ENCODE peak calls at places on chromosomes 2 and 18, in ten cellular contexts. J is GM23338, R is ovary, F is upper lobe of right lung, C is PC-9, D is A549, Z is colonic mucosa, H is tibial artery, M is upper lobe of left lung, I is left lung. G is an unnamed sample.

GRCh38 chr2:209771474-209772292 is at the start of gene UNC80:
- DNase-seq in M (peak), Z (peak), I (peak), D (peak), C (peak), F (peak), H (peak), J (peak), R (peak), G (peak)

GRCh38 chr2:20135631-20136050 is 84.2 kb upstream of the LAPTM4A start:
- DNase-seq in R (peak), M (peak), D (peak), C (no peak), J (peak), Z (peak), I (peak), H (peak), F (peak), G (no peak)

GRCh38 chr2:129061079-129061785 is 742.6 kb upstream of the HS6ST1 start:
- DNase-seq in M (no peak), J (no peak), C (no peak), D (no peak), Z (no peak), I (no peak), R (no peak), F (no peak), H (no peak), G (no peak)

GRCh38 chr2:209579236-209579749 is 155.4 kb downstream of the MAP2 start:
- DNase-seq in M (no peak), D (no peak), Z (no peak), J (peak), I (no peak), R (no peak), C (no peak), H (no peak), F (no peak), G (peak)

GRCh38 chr2:1686784-1687105 is 57.6 kb downstream of the PXDN start:
- DNase-seq in J (no peak), Z (no peak), I (no peak), H (no peak), C (no peak), M (no peak), D (no peak), R (no peak), F (no peak), G (no peak)

GRCh38 chr18:7616661-7617060 is 49.5 kb downstream of the PTPRM start:
- DNase-seq in H (no peak), R (no peak), M (no peak), D (no peak), Z (no peak), C (no peak), F (no peak), J (no peak), I (no peak), G (no peak)

GRCh38 chr2:30095402-30095801 is 51.4 kb upstream of the YPEL5 start:
- DNase-seq in F (no peak), J (no peak), R (no peak), H (no peak), D (no peak), M (no peak), I (no peak), C (no peak), Z (no peak), G (no peak)

GRCh38 chr2:156779416-156780117 is 343.4 kb downstream of the GPD2 start:
- DNase-seq in R (no peak), M (no peak), D (no peak), J (no peak), H (no peak), F (no peak), I (no peak), Z (peak), C (no peak), G (no peak)

GRCh38 chr2:68316091-68316490 is 3.7 kb downstream of the CNRIP1 start:
- DNase-seq in F (no peak), Z (no peak), D (no peak), I (no peak), R (no peak), M (no peak), C (no peak), H (no peak), J (peak), G (no peak)

GRCh38 chr2:54945401-54946219 is 104.6 kb downstream of the RTN4 start:
- DNase-seq in C (peak), I (peak), H (peak), R (peak), J (no peak), M (no peak), D (no peak), F (no peak), Z (no peak), G (peak)

GRCh38 chr2:26472821-26473655 is 4.9 kb downstream of the OTOF start:
- DNase-seq in F (no peak), I (no peak), J (no peak), D (no peak), M (no peak), H (no peak), Z (no peak), C (no peak), R (no peak), G (no peak)

GRCh38 chr18:23283933-23284430 is 148.7 kb downstream of the CABLES1 start:
- DNase-seq in R (no peak), D (peak), F (no peak), Z (no peak), J (peak), H (no peak), M (no peak), I (no peak), C (peak), G (no peak)

GRCh38 chr2:112644933-112645395 is 775 bp upstream of the SLC20A1 start:
- DNase-seq in D (no peak), H (no peak), F (peak), C (no peak), R (no peak), J (no peak), Z (no peak), I (no peak), M (no peak), G (no peak)

GRCh38 chr2:108833219-108833618 is 46.6 kb downstream of the CCDC138 start:
- DNase-seq in M (no peak), C (no peak), H (no peak), I (no peak), D (no peak), Z (no peak), R (no peak), J (peak), F (no peak), G (no peak)

GRCh38 chr2:241489733-241490443 is 18.5 kb downstream of the STK25 start:
- DNase-seq in H (no peak), I (no peak), M (peak), J (no peak), Z (peak), F (peak), D (no peak), C (no peak), R (no peak), G (no peak)

GRCh38 chr2:175806570-175806969 is 195.5 kb downstream of the LNPK start:
- DNase-seq in F (no peak), D (no peak), Z (no peak), C (no peak), J (no peak), M (no peak), I (no peak), H (no peak), R (no peak), G (no peak)

GRCh38 chr2:86358982-86359381 is 21.6 kb upstream of the REEP1 start:
- DNase-seq in I (no peak), C (no peak), Z (no peak), R (no peak), H (no peak), F (no peak), D (no peak), J (no peak), M (no peak), G (no peak)

GRCh38 chr2:175312137-175312536 is 130.6 kb upstream of the ATP5MC3 start:
- DNase-seq in J (no peak), M (no peak), H (no peak), R (no peak), I (no peak), C (no peak), F (no peak), Z (no peak), D (no peak), G (no peak)

GRCh38 chr2:227433171-227433570 is 38.8 kb upstream of the AGFG1 start:
- DNase-seq in Z (no peak), R (no peak), I (no peak), J (no peak), C (no peak), D (no peak), M (no peak), H (no peak), F (no peak), G (no peak)

GRCh38 chr2:192500550-192501200 is 305.9 kb upstream of the TMEFF2 start:
- DNase-seq in M (no peak), R (no peak), D (no peak), C (no peak), Z (no peak), F (no peak), I (no peak), H (no peak), J (no peak), G (peak)

GRCh38 chr2:42210203-42210602 is 41.0 kb downstream of the EML4 start:
- DNase-seq in J (no peak), M (no peak), F (no peak), Z (no peak), D (no peak), H (no peak), C (no peak), I (no peak), R (no peak), G (no peak)

GRCh38 chr2:202780514-202781021 is 91.0 kb downstream of the ICA1L start:
- DNase-seq in H (no peak), R (no peak), D (no peak), M (no peak), C (peak), F (no peak), Z (no peak), J (no peak), I (no peak), G (no peak)

GRCh38 chr2:73063909-73064875 is 7.3 kb downstream of the SFXN5 start:
- DNase-seq in M (no peak), C (peak), D (peak), J (peak), F (no peak), Z (no peak), R (no peak), H (no peak), I (no peak), G (no peak)

GRCh38 chr2:112004246-112004645 is 50.8 kb upstream of the TMEM87B start:
- DNase-seq in Z (no peak), R (no peak), I (peak), D (no peak), J (no peak), M (no peak), F (peak), C (no peak), H (peak), G (peak)

GRCh38 chr2:173448938-173449471 is 94.3 kb downstream of the CDCA7 start:
- DNase-seq in I (peak), M (peak), H (peak), R (peak), D (peak), C (peak), Z (peak), F (peak), J (peak), G (no peak)

GRCh38 chr18:77035380-77035779 is 97.2 kb downstream of the MBP start:
- DNase-seq in C (no peak), I (no peak), Z (no peak), D (no peak), H (no peak), R (no peak), M (no peak), J (no peak), F (no peak), G (no peak)

GRCh38 chr2:187586091-187586632 is 31.9 kb upstream of the TFPI start:
- DNase-seq in H (no peak), F (no peak), C (no peak), D (no peak), I (no peak), R (no peak), J (no peak), M (no peak), Z (no peak), G (no peak)

GRCh38 chr2:120230515-120231471 is 7.6 kb upstream of the TMEM185B start:
- DNase-seq in C (no peak), I (peak), R (peak), H (peak), M (no peak), F (peak), J (no peak), Z (peak), D (no peak), G (no peak)

GRCh38 chr2:120231564-120231973 is 8.4 kb upstream of the TMEM185B start:
- DNase-seq in H (peak), I (no peak), R (peak), C (no peak), J (no peak), D (no peak), F (no peak), M (no peak), Z (no peak), G (no peak)

GRCh38 chr2:120233292-120233691 is 10.1 kb upstream of the TMEM185B start:
- DNase-seq in D (no peak), F (no peak), H (no peak), J (no peak), C (no peak), Z (no peak), M (no peak), R (no peak), I (no peak), G (no peak)

GRCh38 chr2:120229341-120229740 is 6.1 kb upstream of the TMEM185B start:
- DNase-seq in C (no peak), F (no peak), I (peak), Z (no peak), M (no peak), J (no peak), R (no peak), D (no peak), H (peak), G (no peak)

DNA sequence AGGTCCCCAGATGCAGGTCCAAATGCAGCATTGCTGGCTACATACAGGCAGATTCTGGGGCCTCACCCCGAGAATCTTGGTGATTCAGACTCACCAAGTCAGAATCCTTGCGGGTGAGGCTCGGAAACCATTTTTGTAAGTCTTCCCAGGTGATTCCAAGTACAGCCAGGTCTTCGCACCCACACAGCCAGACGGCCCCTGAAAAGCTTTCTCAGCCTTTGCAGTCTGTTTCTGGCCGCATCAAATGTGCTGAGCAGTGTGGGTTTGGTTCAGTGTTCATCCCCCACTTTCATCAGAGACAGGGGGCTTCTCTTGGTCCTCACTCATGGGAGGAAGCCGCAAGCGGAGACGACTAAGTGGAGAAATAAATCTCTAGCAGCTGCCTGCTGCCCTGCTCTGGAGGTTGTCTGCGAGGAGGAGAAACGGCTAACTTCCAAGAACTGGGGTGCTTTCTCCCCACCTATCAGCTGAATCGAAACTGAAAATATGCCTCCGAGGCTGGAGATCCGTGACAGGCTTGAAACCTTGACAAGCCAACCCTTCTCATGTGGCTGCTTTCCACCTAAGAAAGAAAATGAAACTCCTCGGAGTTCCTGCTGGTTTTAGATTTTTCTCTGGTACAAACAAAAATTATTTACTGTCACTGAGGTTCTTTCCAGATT is 8.9 kb upstream of the TMEM185B start:
- DNase-seq in R (peak), Z (no peak), C (peak), F (no peak), M (no peak), J (no peak), H (peak), I (no peak), D (no peak), G (no peak)
- H3K4me3 ChIP-seq in R (peak), Z (peak), C (no peak), F (peak), M (peak), J (no peak), H (peak), I (peak), D (no peak), G (peak)

GRCh38 chr2:168160897-168161296 is 86.5 kb downstream of the STK39 start:
- DNase-seq in M (no peak), I (no peak), C (no peak), J (peak), D (peak), H (no peak), Z (no peak), F (no peak), R (no peak), G (no peak)
- TF ChIP-seq CTCF in M (no peak), I (no peak), C (peak), J (peak), D (peak), H (no peak), Z (no peak), F (no peak), R (no peak), G (no peak)

GRCh38 chr2:224585205-224586088 is at the start of gene CUL3:
- DNase-seq in M (peak), H (peak), F (peak), D (peak), J (peak), Z (peak), C (peak), I (peak), R (peak), G (peak)

GRCh38 chr2:224591245-224591644 is 6.1 kb upstream of the CUL3 start:
- DNase-seq in D (no peak), I (no peak), M (no peak), C (no peak), Z (no peak), R (no peak), H (no peak), J (no peak), F (no peak), G (no peak)

GRCh38 chr2:224584111-224584764 is 925 bp downstream of the CUL3 start:
- DNase-seq in M (no peak), J (peak), R (peak), I (peak), C (peak), Z (peak), H (no peak), D (peak), F (peak), G (no peak)

GRCh38 chr2:224584768-224585204 is 377 bp downstream of the CUL3 start:
- DNase-seq in H (peak), J (peak), I (peak), C (peak), M (no peak), D (peak), R (peak), Z (peak), F (peak), G (peak)

GRCh38 chr2:224586127-224586702 is 1.1 kb upstream of the CUL3 start:
- DNase-seq in H (no peak), D (no peak), R (no peak), F (no peak), Z (no peak), M (no peak), I (no peak), C (no peak), J (no peak), G (no peak)
- H3K27ac ChIP-seq in H (peak), D (peak), R (peak), F (peak), Z (peak), M (peak), I (peak), C (peak), J (no peak), G (peak)

GRCh38 chr2:148998162-148998830 is 40.2 kb upstream of the LYPD6B start:
- DNase-seq in R (no peak), C (no peak), Z (no peak), M (peak), D (no peak), H (no peak), I (no peak), F (no peak), J (no peak), G (no peak)

GRCh38 chr2:149001496-149001895 is 37.0 kb upstream of the LYPD6B start:
- DNase-seq in J (no peak), I (no peak), H (no peak), D (no peak), F (no peak), C (no peak), Z (no peak), R (no peak), M (no peak), G (peak)

GRCh38 chr2:148998831-148999200 is 39.7 kb upstream of the LYPD6B start:
- DNase-seq in C (no peak), J (no peak), I (no peak), R (no peak), D (no peak), Z (no peak), H (no peak), M (no peak), F (no peak), G (no peak)

GRCh38 chr2:149000168-149000938 is 38.1 kb upstream of the LYPD6B start:
- DNase-seq in R (no peak), J (no peak), I (no peak), M (no peak), C (no peak), D (no peak), F (no peak), H (no peak), Z (no peak), G (no peak)

DNA sequence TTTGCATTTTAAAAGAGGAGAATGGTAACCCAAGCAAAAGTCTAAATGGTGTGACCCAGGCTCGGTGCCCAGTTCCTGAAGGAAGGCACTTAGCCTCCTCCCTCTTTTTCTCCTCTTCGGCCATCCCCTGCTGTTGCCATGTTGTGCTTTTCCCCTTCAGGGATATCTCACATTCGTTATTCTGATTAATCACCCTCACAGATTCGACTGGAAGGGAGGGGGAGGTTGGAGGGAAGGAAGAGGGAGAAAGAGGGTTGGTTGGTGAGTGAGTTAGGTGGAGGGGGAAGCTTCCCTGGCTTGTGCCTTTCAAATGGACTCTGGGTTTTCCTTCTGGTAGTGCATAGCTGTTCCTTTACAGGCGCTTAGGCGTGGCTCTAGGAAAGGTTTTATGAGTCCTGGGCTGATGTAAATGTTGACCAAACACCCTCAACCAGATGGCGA is 39.0 kb upstream of the LYPD6B start:
- DNase-seq in H (no peak), R (no peak), M (no peak), Z (peak), D (no peak), I (no peak), F (no peak), C (no peak), J (peak), G (no peak)
- H3K4me3 ChIP-seq in H (no peak), R (no peak), M (no peak), Z (no peak), D (no peak), I (no peak), F (no peak), C (no peak), J (peak), G (no peak)

G was measured in dorsolateral prefrontal cortex.